ENCODE peak calls at places on chromosome 2, in seven cellular contexts. C is hepatocyte, P is HCT116, E is prostate gland, G is omental fat pad, Q is psoas muscle, V is thoracic aorta. R is an unnamed sample.

GRCh38 chr2:6831229-6831628 is 34.5 kb downstream of the CMPK2 start:
- DNase-seq in C (no peak), P (no peak), E (no peak), G (no peak), Q (no peak), V (no peak), R (no peak)

GRCh38 chr2:96907405-96908041 is 37.6 kb upstream of the SEMA4C start:
- DNase-seq in C (peak; percentile 73), P (no peak), E (peak; percentile 84), G (no peak), Q (peak; percentile 89), V (peak; percentile 67), R (no peak)

GRCh38 chr2:66582364-66582974 is 147.5 kb downstream of the MEIS1 start:
- DNase-seq in C (no peak), P (no peak), E (no peak), G (no peak), Q (peak; percentile 14), V (no peak), R (no peak)

GRCh38 chr2:20620696-20621365 is 30.1 kb downstream of the HS1BP3 start:
- DNase-seq in C (no peak), P (no peak), E (no peak), G (no peak), Q (peak; percentile 43), V (no peak), R (no peak)

GRCh38 chr2:36294290-36294689 is 61.3 kb upstream of the CRIM1 start:
- DNase-seq in C (no peak), P (no peak), E (no peak), G (no peak), Q (no peak), V (no peak), R (no peak)

GRCh38 chr2:236862526-236862925 is 223.2 kb upstream of the COPS8 start:
- DNase-seq in C (no peak), P (no peak), E (no peak), G (no peak), Q (no peak), V (no peak), R (no peak)

GRCh38 chr2:177393381-177393780 is 808 bp downstream of the AGPS start:
- DNase-seq in C (peak; percentile 28), P (no peak), E (no peak), G (no peak), Q (no peak), V (no peak), R (no peak)

GRCh38 chr2:230772189-230772588 is 59.5 kb downstream of the CAB39 start:
- DNase-seq in C (no peak), P (no peak), E (no peak), G (no peak), Q (no peak), V (no peak), R (no peak)

GRCh38 chr2:218313356-218313755 is 21.1 kb upstream of the TMBIM1 start:
- DNase-seq in C (no peak), P (no peak), E (no peak), G (no peak), Q (no peak), V (no peak), R (no peak)

GRCh38 chr2:218311543-218311884 is 19.2 kb upstream of the TMBIM1 start:
- DNase-seq in C (peak; percentile 46), P (no peak), E (no peak), G (no peak), Q (no peak), V (no peak), R (no peak)

GRCh38 chr2:218311908-218312756 is 19.8 kb upstream of the TMBIM1 start:
- DNase-seq in C (peak; percentile 82), P (no peak), E (peak; percentile 81), G (no peak), Q (no peak), V (no peak), R (no peak)

GRCh38 chr2:218307415-218308090 is 15.2 kb upstream of the TMBIM1 start:
- DNase-seq in C (no peak), P (no peak), E (no peak), G (no peak), Q (no peak), V (no peak), R (no peak)

DNA sequence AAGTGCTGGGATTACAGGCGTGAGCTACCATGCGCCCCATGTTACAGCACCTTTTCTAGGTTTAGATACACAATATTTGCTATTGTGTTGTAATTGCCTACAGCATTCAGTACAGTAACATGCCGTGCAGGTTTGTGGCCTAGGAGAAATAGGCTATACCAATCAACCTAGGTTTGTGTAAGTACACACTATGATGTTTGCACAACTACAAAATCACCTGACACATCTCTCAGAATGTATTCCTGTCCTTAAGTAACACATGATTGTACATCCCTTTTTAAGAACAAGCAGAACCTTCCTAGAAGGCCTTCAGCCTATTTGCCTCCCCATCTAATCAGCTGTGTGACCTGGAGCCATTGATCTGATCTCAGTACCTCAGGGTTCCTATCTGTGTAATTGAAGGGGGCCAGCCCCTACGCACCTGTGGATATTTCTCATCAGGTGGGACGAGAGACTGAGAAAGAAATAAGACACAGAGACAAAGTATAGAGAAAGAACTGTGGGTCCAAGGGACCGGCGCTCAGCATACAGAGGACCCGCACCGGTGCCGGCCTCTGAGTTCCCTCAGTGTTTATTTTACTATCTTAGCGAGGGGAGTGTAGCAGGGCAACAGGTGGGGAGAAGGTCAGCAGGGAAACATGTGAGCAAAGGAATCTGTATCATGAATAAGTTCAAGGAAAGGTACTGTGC is 18.7 kb upstream of the TMBIM1 start:
- DNase-seq in C (no peak), P (no peak), E (no peak), G (no peak), Q (no peak), V (no peak), R (no peak)
- TF ChIP-seq CTCF in C (no peak), P (no peak), E (no peak), G (no peak), Q (no peak), V (no peak), R (no peak)

DNA sequence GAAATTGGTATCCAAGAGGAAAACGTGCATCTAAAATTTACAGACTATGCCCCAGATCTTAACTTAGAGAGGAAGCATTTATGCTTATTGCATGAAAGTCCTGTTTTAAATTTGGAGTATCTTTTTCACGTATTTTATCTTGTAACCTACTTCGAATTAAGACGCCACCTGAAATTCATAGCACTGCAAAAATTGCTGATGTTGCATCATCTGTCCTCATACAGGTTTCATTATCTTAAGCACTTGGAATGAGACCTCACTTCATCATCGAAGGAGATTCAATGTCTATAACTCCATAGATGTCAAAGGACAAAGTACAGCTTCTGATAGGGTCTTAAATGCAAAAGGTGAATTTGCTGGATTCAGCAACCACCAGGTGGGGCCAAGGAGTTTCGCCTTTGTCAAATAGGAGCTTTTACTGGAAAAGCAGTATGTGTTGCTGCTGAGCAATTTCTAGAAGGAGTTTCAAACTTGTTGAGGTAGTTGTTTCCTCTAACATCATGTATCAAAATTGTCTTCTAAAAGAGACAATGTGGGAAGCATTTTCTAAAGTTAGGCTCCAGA is 106.4 kb upstream of the CCDC85A start:
- DNase-seq in C (peak; percentile 46), P (peak; percentile 39), E (no peak), G (no peak), Q (no peak), V (no peak), R (no peak)
- TF ChIP-seq CTCF in C (peak; percentile 57), P (peak; percentile 75), E (no peak), G (no peak), Q (peak; percentile 22), V (no peak), R (no peak)

DNA sequence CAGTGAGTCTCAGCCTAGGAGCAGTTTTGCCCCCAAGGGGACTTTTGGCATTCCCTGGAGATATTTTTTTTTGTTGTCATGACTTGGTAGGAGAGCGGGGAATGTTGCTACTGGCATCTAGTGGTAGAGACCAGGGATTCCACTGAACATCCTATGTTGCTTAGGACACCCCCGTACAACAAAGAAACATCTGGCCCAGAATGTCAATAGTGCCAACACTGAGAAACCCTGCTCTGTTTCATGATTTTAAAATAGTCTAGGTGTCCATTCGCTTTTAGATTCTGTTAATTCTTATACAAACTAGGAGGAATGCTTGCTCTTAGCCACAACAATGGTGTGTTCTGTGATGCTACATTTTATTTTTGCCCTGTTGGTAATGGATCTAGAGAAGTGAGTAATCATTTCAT is 225.8 kb upstream of the SIX3 start:
- DNase-seq in C (peak; percentile 17), P (peak; percentile 19), E (no peak), G (no peak), Q (no peak), V (no peak), R (no peak)
- TF ChIP-seq CTCF in C (peak; percentile 35), P (peak; percentile 64), E (no peak), G (no peak), Q (peak; percentile 44), V (no peak), R (no peak)

GRCh38 chr2:211854832-211855231 is 683.8 kb downstream of the ERBB4 start:
- DNase-seq in C (no peak), P (no peak), E (no peak), G (no peak), Q (no peak), V (no peak), R (no peak)
- TF ChIP-seq CTCF in C (no peak), P (peak; percentile 13), E (no peak), G (no peak), Q (no peak), V (peak; percentile 9), R (no peak)

GRCh38 chr2:220353897-220354296 is 726.5 kb downstream of the SLC4A3 start:
- DNase-seq in C (no peak), P (no peak), E (no peak), G (no peak), Q (no peak), V (no peak), R (no peak)
- TF ChIP-seq CTCF in C (no peak), P (no peak), E (no peak), G (no peak), Q (no peak), V (no peak), R (no peak)

DNA sequence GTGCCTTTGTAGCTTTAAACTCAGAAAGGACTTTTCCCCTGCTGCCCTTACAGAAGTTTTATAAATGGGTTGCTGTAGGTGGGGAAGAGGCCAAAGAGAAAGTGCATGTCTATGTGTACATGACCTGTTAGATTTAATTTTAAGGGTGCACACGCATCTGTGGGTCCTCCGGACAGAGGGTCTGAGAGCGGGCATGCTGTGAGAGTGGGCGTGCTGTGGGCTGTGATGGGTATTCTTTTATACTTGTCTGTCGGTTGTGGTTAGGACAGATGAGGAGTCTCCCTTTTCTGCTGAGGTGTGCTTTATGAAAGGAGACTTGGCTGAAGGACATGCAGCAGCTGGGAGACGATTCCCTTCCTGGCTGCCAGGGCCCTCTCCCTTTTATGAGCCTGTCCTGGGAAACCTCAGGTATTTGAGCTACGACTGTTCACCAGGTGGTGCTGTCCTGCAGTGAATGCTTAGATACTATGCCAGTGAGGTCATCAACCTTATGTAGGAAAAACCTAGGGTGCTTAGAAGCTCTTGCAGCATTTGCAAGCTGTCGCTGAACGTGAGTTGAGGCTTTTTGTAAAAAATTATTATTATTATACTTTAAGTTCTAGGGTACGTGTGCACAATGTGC is 67.5 kb downstream of the TANC1 start:
- DNase-seq in C (peak; percentile 83), P (peak; percentile 62), E (peak; percentile 89), G (no peak), Q (no peak), V (no peak), R (no peak)
- TF ChIP-seq CTCF in C (peak; percentile 57), P (peak; percentile 57), E (peak; percentile 87), G (no peak), Q (peak; percentile 17), V (no peak), R (peak; percentile 38)

DNA sequence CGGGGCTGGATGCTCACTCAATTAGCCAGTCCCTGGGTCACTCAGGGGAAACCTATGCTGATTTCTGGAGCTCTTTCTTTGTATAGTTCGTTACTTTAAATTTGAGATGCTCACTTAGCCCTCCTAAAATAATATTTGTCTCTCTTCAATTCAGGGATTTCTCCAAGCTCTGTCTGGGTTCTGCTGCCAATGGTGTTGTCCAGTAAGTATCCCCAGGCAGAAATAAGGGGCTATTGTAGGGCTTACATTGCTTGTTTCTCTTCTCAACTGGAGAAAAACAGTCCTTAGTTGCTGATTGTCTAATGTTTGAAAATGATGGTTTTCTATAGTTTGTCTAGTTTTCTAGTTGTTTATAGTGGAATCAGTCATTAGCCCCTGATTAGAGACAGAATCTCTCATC is 5.0 kb downstream of the RAB6C start:
- DNase-seq in C (no peak), P (no peak), E (no peak), G (no peak), Q (no peak), V (no peak), R (no peak)
- TF ChIP-seq CTCF in C (no peak), P (no peak), E (no peak), G (no peak), Q (no peak), V (no peak), R (no peak)

R was measured in esophagus squamous epithelium.